ENCODE peak calls at places on chromosomes 5 and 9, in five cellular contexts. H is IMR-90, U is sigmoid colon, F is tibial nerve, V is stomach. N is an unnamed sample.
A peak's percentile ranks its signal among the peaks of the same experiment; 100 is the strongest.

GRCh38 chr5:179801304-179802206 is 5.1 kb downstream of the MGAT4B start:
- DNase-seq in H (peak; percentile 48), U (peak; percentile 91), F (peak; percentile 70), V (peak; percentile 86), N (peak; percentile 94)

GRCh38 chr5:43332401-43332800 is 19.2 kb upstream of the HMGCS1 start:
- DNase-seq in H (no peak), U (no peak), F (no peak), V (no peak), N (no peak)

GRCh38 chr9:71752928-71753327 is 15.4 kb downstream of the CEMIP2 start:
- DNase-seq in H (no peak), U (no peak), F (no peak), V (no peak), N (no peak)

GRCh38 chr9:132622144-132622543 is 39.7 kb downstream of the BARHL1 start:
- DNase-seq in H (peak; percentile 58), U (no peak), F (no peak), V (peak; percentile 34), N (no peak)

GRCh38 chr9:135253305-135254004 is 166.0 kb downstream of the OLFM1 start:
- DNase-seq in H (no peak), U (peak; percentile 50), F (no peak), V (no peak), N (peak; percentile 57)

GRCh38 chr5:36252722-36253340 is 11.1 kb upstream of the NADK2 start:
- DNase-seq in H (no peak), U (no peak), F (no peak), V (no peak), N (no peak)

GRCh38 chr5:168288349-168289245 is 2.8 kb upstream of the WWC1 start:
- DNase-seq in H (no peak), U (no peak), F (no peak), V (peak; percentile 68), N (no peak)

GRCh38 chr5:164336906-164337305 is 831.5 kb downstream of the MAT2B start:
- DNase-seq in H (peak; percentile 54), U (no peak), F (no peak), V (no peak), N (no peak)

GRCh38 chr9:125142560-125143376 is 560 bp downstream of the SCAI start:
- DNase-seq in H (no peak), U (peak; percentile 66), F (no peak), V (no peak), N (peak; percentile 85)

GRCh38 chr5:34740306-34740891 is 84.3 kb downstream of the RAI14 start:
- DNase-seq in H (no peak), U (no peak), F (no peak), V (no peak), N (no peak)

GRCh38 chr5:176954050-176954449 is 52.5 kb downstream of the UIMC1 start:
- DNase-seq in H (no peak), U (no peak), F (no peak), V (no peak), N (no peak)

GRCh38 chr9:70438341-70438924 is 24.0 kb upstream of the KLF9 start:
- DNase-seq in H (peak; percentile 73), U (peak; percentile 86), F (peak; percentile 45), V (peak; percentile 80), N (no peak)

GRCh38 chr5:177132504-177133118 is 962 bp upstream of the NSD1 start:
- DNase-seq in H (no peak), U (peak; percentile 63), F (no peak), V (no peak), N (peak; percentile 85)

GRCh38 chr9:76758476-76758875 is 5.8 kb upstream of the PCA3 start:
- DNase-seq in H (no peak), U (no peak), F (no peak), V (no peak), N (no peak)

GRCh38 chr5:139692605-139693340 is 44.6 kb downstream of the CXXC5 start:
- DNase-seq in H (no peak), U (no peak), F (no peak), V (no peak), N (peak; percentile 66)

GRCh38 chr5:20105915-20106314 is 117.9 kb upstream of the CDH18 start:
- DNase-seq in H (no peak), U (no peak), F (no peak), V (no peak), N (no peak)

GRCh38 chr5:81167544-81167943 is 65.6 kb upstream of the CKMT2 start:
- DNase-seq in H (no peak), U (peak; percentile 80), F (no peak), V (no peak), N (no peak)

GRCh38 chr5:142145106-142145900 is 36.7 kb downstream of the NDFIP1 start:
- DNase-seq in H (peak; percentile 68), U (peak; percentile 69), F (peak; percentile 91), V (peak; percentile 66), N (no peak)

GRCh38 chr5:172600571-172600970 is 40.5 kb upstream of the NEURL1B start:
- DNase-seq in H (no peak), U (no peak), F (no peak), V (no peak), N (no peak)

GRCh38 chr9:3777137-3777536 is 251.3 kb upstream of the RFX3 start:
- DNase-seq in H (no peak), U (no peak), F (no peak), V (no peak), N (no peak)

GRCh38 chr5:145944328-145944727 is 8.0 kb downstream of the SH3RF2 start:
- DNase-seq in H (no peak), U (no peak), F (no peak), V (peak; percentile 55), N (no peak)

GRCh38 chr5:135437796-135438560 is 9.2 kb downstream of the DCANP1 start:
- DNase-seq in H (peak; percentile 96), U (peak; percentile 90), F (peak; percentile 31), V (peak; percentile 94), N (peak; percentile 63)

GRCh38 chr5:399296-400281 is 43.4 kb upstream of the EXOC3 start:
- DNase-seq in H (peak; percentile 98), U (peak; percentile 90), F (peak; percentile 65), V (peak; percentile 74), N (peak; percentile 95)

GRCh38 chr5:1161832-1162229 is 39.6 kb upstream of the SLC6A19 start:
- DNase-seq in H (no peak), U (peak; percentile 81), F (no peak), V (peak; percentile 85), N (no peak)

GRCh38 chr5:159965031-159965837 is 43.7 kb upstream of the TTC1 start:
- DNase-seq in H (peak; percentile 57), U (no peak), F (peak; percentile 21), V (peak; percentile 55), N (peak; percentile 79)

GRCh38 chr5:131323378-131323777 is 59.5 kb downstream of the CDC42SE2 start:
- DNase-seq in H (no peak), U (no peak), F (no peak), V (no peak), N (no peak)

GRCh38 chr5:170525450-170526211 is 21.8 kb downstream of the KCNIP1 start:
- DNase-seq in H (no peak), U (peak; percentile 21), F (no peak), V (no peak), N (no peak)

GRCh38 chr5:177537389-177538361 is 16.7 kb downstream of the FAM193B start:
- DNase-seq in H (peak; percentile 95), U (peak; percentile 85), F (no peak), V (no peak), N (peak; percentile 8)

GRCh38 chr5:158801286-158801685 is 298.4 kb downstream of the EBF1 start:
- DNase-seq in H (no peak), U (no peak), F (no peak), V (no peak), N (no peak)

GRCh38 chr5:113034182-113034773 is 57.7 kb downstream of the DCP2 start:
- DNase-seq in H (peak; percentile 95), U (no peak), F (no peak), V (no peak), N (no peak)

GRCh38 chr9:79089054-79089560 is 482.7 kb upstream of the TLE4 start:
- DNase-seq in H (no peak), U (no peak), F (no peak), V (no peak), N (no peak)

GRCh38 chr9:33739407-33739806 is 56.0 kb upstream of the PRSS3 start:
- DNase-seq in H (no peak), U (no peak), F (no peak), V (no peak), N (no peak)

GRCh38 chr5:4868140-4868735 is 271.9 kb upstream of the ADAMTS16 start:
- DNase-seq in H (no peak), U (peak; percentile 69), F (peak; percentile 61), V (peak; percentile 64), N (no peak)

DNA sequence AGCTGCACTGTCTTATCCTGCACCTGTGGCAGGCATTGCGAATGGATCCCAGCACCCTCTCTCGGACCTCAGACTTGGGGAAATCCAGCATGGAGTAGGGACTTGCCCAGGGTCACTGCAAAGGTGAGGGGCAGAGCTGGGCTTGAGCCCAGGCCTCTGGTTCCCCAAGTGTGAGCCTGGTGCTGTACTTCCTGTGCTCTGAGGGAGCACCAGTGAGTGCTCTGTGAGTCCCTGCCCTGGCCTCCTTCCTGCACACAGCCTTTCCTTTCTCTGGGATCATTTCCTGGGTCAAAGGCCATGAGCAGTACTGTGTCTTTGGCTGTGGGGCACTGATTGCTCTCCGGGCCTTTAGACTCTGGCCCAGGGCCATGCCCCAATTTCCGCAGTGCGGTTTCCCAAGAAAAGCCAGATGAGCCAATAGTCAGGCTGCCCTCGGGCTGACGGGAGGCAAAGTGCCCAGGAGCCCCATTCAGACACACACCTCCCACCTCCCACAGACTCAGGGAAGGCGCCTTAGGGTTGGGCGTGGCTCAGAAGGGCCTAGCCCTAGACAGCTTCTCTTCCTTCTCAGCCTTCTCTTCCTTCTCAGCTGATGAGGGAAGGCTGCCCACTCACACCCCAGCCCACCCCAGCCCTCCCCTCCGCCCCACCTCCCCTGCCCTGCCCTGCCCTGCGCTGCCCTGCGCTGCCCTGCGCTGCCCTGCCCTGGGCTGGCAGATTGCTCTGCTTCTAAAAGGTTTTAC is 23.3 kb upstream of the TRIM14 start:
- DNase-seq in H (no peak), U (no peak), F (no peak), V (peak; percentile 91), N (no peak)
- TF ChIP-seq POLR2A in H (no peak), U (no peak), F (no peak), V (no peak), N (no peak)

GRCh38 chr5:138032028-138032571 is 779 bp downstream of the FAM13B start:
- DNase-seq in H (peak; percentile 43), U (peak; percentile 79), F (peak; percentile 54), V (peak; percentile 64), N (peak; percentile 93)

GRCh38 chr5:138033916-138034315 is 1.0 kb upstream of the FAM13B start:
- DNase-seq in H (peak; percentile 51), U (no peak), F (no peak), V (no peak), N (no peak)

GRCh38 chr5:138032572-138033274 is at the start of gene FAM13B:
- DNase-seq in H (peak; percentile 48), U (peak; percentile 90), F (peak; percentile 59), V (peak; percentile 82), N (peak; percentile 96)

GRCh38 chr5:138035605-138036537 is 3.0 kb upstream of the FAM13B start:
- DNase-seq in H (peak; percentile 87), U (peak; percentile 75), F (peak; percentile 47), V (peak; percentile 52), N (no peak)

GRCh38 chr5:138033275-138033808 is 463 bp upstream of the FAM13B start:
- DNase-seq in H (no peak), U (no peak), F (peak; percentile 17), V (no peak), N (no peak)
- TF ChIP-seq POLR2A in H (no peak), U (no peak), F (peak; percentile 41), V (no peak), N (no peak)

GRCh38 chr9:88388203-88388885 is at the start of gene SPIN1:
- DNase-seq in H (peak; percentile 62), U (peak; percentile 88), F (peak; percentile 44), V (peak; percentile 84), N (peak; percentile 96)
- TF ChIP-seq POLR2A in H (peak; percentile 30), U (no peak), F (no peak), V (no peak), N (no peak)

GRCh38 chr5:95081500-95082355 is 203.2 kb downstream of the MCTP1 start:
- DNase-seq in H (peak; percentile 89), U (peak; percentile 66), F (peak; percentile 49), V (peak; percentile 59), N (peak; percentile 84)
- TF ChIP-seq POLR2A in H (peak; percentile 42), U (peak; percentile 45), F (peak; percentile 36), V (no peak), N (peak; percentile 69)